ENCODE peak calls at places on chromosomes 12 and 14, in seven cellular contexts. C is myocyte; H is stimulated activated CD4-positive, alpha-beta T cell treated with anti-CD3 and anti-CD28 coated beads, Interleukin-15, amount 100 ng/mL, for 48 hours; J is mucosa of gallbladder; F is IMR-90; I is activated CD4-positive, alpha-beta memory T cell treated with anti-CD3 and anti-CD28 coated beads, Interleukin-2, amount 10 ng/mL, durations not matched to agents 7 days and 5 days; V is ovary. Z is an unnamed sample.

GRCh38 chr14:21092147-21093011 is 6.1 kb downstream of the ZNF219 start:
- DNase-seq in C (peak), H (peak), J (peak), F (peak), I (peak), V (peak), Z (peak)

GRCh38 chr12:1915082-1915968 is 3.1 kb downstream of the CACNA2D4 start:
- DNase-seq in C (no peak), H (no peak), J (no peak), F (no peak), I (peak), V (no peak), Z (no peak)

GRCh38 chr12:126084480-126084879 is 1019.2 kb downstream of the AACS start:
- DNase-seq in C (peak), H (no peak), J (peak), F (no peak), I (no peak), V (no peak), Z (no peak)

GRCh38 chr14:23117371-23118020 is 1.6 kb downstream of the CEBPE start:
- DNase-seq in C (no peak), H (no peak), J (no peak), F (no peak), I (no peak), V (no peak), Z (no peak)

GRCh38 chr12:19945559-19946485 is 422.5 kb upstream of the PDE3A start:
- DNase-seq in C (peak), H (no peak), J (no peak), F (peak), I (no peak), V (no peak), Z (no peak)

GRCh38 chr14:20711275-20712069 is 22.9 kb downstream of the ANG start:
- DNase-seq in C (no peak), H (no peak), J (no peak), F (no peak), I (no peak), V (no peak), Z (no peak)

GRCh38 chr12:10900530-10900929 is 8.8 kb downstream of the TAS2R13 start:
- DNase-seq in C (no peak), H (no peak), J (no peak), F (no peak), I (no peak), V (no peak), Z (no peak)

GRCh38 chr14:77313374-77313773 is 7.3 kb downstream of the POMT2 start:
- DNase-seq in C (no peak), H (no peak), J (no peak), F (no peak), I (no peak), V (no peak), Z (no peak)

GRCh38 chr12:86917121-86917520 is 660.9 kb upstream of the MGAT4C start:
- DNase-seq in C (no peak), H (no peak), J (no peak), F (no peak), I (no peak), V (no peak), Z (no peak)

GRCh38 chr12:81598205-81598604 is 160.9 kb downstream of the PPFIA2 start:
- DNase-seq in C (no peak), H (no peak), J (no peak), F (no peak), I (no peak), V (no peak), Z (no peak)

GRCh38 chr12:60196366-60196765 is 600.5 kb downstream of the SLC16A7 start:
- DNase-seq in C (no peak), H (no peak), J (no peak), F (no peak), I (no peak), V (no peak), Z (no peak)

GRCh38 chr12:113933201-113933786 is 32.8 kb downstream of the RBM19 start:
- DNase-seq in C (peak), H (no peak), J (no peak), F (peak), I (no peak), V (peak), Z (no peak)

GRCh38 chr12:104057771-104058197 is 6.5 kb upstream of the HCFC2 start:
- DNase-seq in C (no peak), H (no peak), J (no peak), F (peak), I (no peak), V (no peak), Z (no peak)

GRCh38 chr12:116818341-116818856 is 62.8 kb downstream of the HRK start:
- DNase-seq in C (no peak), H (no peak), J (peak), F (peak), I (no peak), V (peak), Z (no peak)

GRCh38 chr12:13857750-13858149 is 123.7 kb downstream of the GRIN2B start:
- DNase-seq in C (no peak), H (no peak), J (no peak), F (no peak), I (no peak), V (no peak), Z (no peak)

GRCh38 chr12:128644664-128645296 is 179.0 kb downstream of the SLC15A4 start:
- DNase-seq in C (no peak), H (peak), J (peak), F (no peak), I (peak), V (no peak), Z (no peak)

GRCh38 chr14:33611405-33612183 is 339.3 kb downstream of the EGLN3 start:
- DNase-seq in C (no peak), H (no peak), J (no peak), F (no peak), I (no peak), V (no peak), Z (no peak)

GRCh38 chr12:28374556-28374955 is 184.3 kb downstream of the CCDC91 start:
- DNase-seq in C (no peak), H (no peak), J (no peak), F (peak), I (no peak), V (no peak), Z (no peak)

GRCh38 chr14:91413547-91414474 is 3.8 kb downstream of the CCDC88C start:
- DNase-seq in C (no peak), H (no peak), J (peak), F (no peak), I (peak), V (no peak), Z (peak)

GRCh38 chr14:69595336-69595735 is 16.1 kb upstream of the SUSD6 start:
- DNase-seq in C (no peak), H (no peak), J (no peak), F (no peak), I (no peak), V (no peak), Z (no peak)

GRCh38 chr14:102015045-102015685 is 50.8 kb downstream of the DYNC1H1 start:
- DNase-seq in C (peak), H (no peak), J (no peak), F (peak), I (no peak), V (no peak), Z (no peak)

GRCh38 chr12:122473543-122474323 is 27.0 kb downstream of the ZCCHC8 start:
- DNase-seq in C (peak), H (peak), J (no peak), F (peak), I (peak), V (peak), Z (no peak)

GRCh38 chr12:110015132-110015531 is 15.9 kb downstream of the ANKRD13A start:
- DNase-seq in C (no peak), H (no peak), J (no peak), F (no peak), I (no peak), V (no peak), Z (no peak)

GRCh38 chr12:115661103-115661502 is 616.4 kb downstream of the MED13L start:
- DNase-seq in C (no peak), H (no peak), J (peak), F (no peak), I (no peak), V (no peak), Z (no peak)

GRCh38 chr12:100716949-100717732 is 77.4 kb upstream of the ANO4 start:
- DNase-seq in C (peak), H (no peak), J (no peak), F (no peak), I (no peak), V (no peak), Z (no peak)

GRCh38 chr14:23182372-23183014 is 967 bp downstream of the SLC7A8 start:
- DNase-seq in C (no peak), H (peak), J (peak), F (no peak), I (peak), V (peak), Z (no peak)

GRCh38 chr12:62711626-62712305 is 223.2 kb downstream of the PPM1H start:
- DNase-seq in C (no peak), H (no peak), J (no peak), F (no peak), I (no peak), V (no peak), Z (peak)

GRCh38 chr12:1839956-1840550 is 19.7 kb downstream of the LRTM2 start:
- DNase-seq in C (no peak), H (no peak), J (no peak), F (no peak), I (no peak), V (no peak), Z (no peak)

GRCh38 chr12:117904051-117904450 is 64.7 kb downstream of the KSR2 start:
- DNase-seq in C (no peak), H (no peak), J (no peak), F (no peak), I (no peak), V (no peak), Z (no peak)

GRCh38 chr14:56207626-56208297 is 89.6 kb downstream of the PELI2 start:
- DNase-seq in C (no peak), H (no peak), J (no peak), F (peak), I (no peak), V (no peak), Z (peak)

GRCh38 chr12:53097564-53098353 is at the start of gene IGFBP6:
- DNase-seq in C (peak), H (peak), J (no peak), F (peak), I (peak), V (peak), Z (peak)

GRCh38 chr14:100774164-100774537 is 47.5 kb downstream of the DLK1 start:
- DNase-seq in C (no peak), H (no peak), J (no peak), F (no peak), I (no peak), V (no peak), Z (no peak)

GRCh38 chr14:22664261-22664660 is 20.1 kb upstream of the OR6J1 start:
- DNase-seq in C (no peak), H (no peak), J (no peak), F (no peak), I (no peak), V (no peak), Z (no peak)

GRCh38 chr12:93813972-93814821 is 137.0 kb downstream of the CRADD start:
- DNase-seq in C (peak), H (no peak), J (peak), F (peak), I (no peak), V (peak), Z (no peak)

GRCh38 chr14:33848706-33849454 is 102.0 kb downstream of the EGLN3 start:
- DNase-seq in C (peak), H (peak), J (peak), F (peak), I (peak), V (no peak), Z (peak)

GRCh38 chr12:57837779-57838562 is 8.6 kb downstream of the CTDSP2 start:
- DNase-seq in C (peak), H (no peak), J (no peak), F (peak), I (no peak), V (no peak), Z (peak)

GRCh38 chr12:16555630-16556029 is 50.3 kb downstream of the LMO3 start:
- DNase-seq in C (no peak), H (no peak), J (no peak), F (peak), I (no peak), V (no peak), Z (no peak)

GRCh38 chr12:126608607-126609175 is 1543.5 kb downstream of the AACS start:
- DNase-seq in C (no peak), H (no peak), J (no peak), F (no peak), I (no peak), V (no peak), Z (no peak)